ENCODE peak calls at places on chromosomes 16 and 17, in four cellular contexts. T is epithelial cell of esophagus, S is H9, V is tibial artery. Z is an unnamed sample.
A peak's percentile ranks its signal among the peaks of the same experiment; 100 is the strongest.

GRCh38 chr17:2102931-2103398 is 48.1 kb downstream of the HIC1 start:
- DNase-seq in V (peak; percentile 7), T (peak; percentile 81), S (no peak), Z (no peak)

GRCh38 chr16:15435216-15435864 is 952 bp downstream of the BMERB1 start:
- DNase-seq in V (peak; percentile 37), S (no peak), T (peak; percentile 24), Z (peak; percentile 57)

GRCh38 chr16:70480127-70481105 is 26.0 kb downstream of the FCSK start:
- DNase-seq in T (no peak), V (no peak), S (no peak), Z (peak; percentile 23)

GRCh38 chr16:28149016-28149888 is 62.5 kb downstream of the XPO6 start:
- DNase-seq in T (peak; percentile 63), S (no peak), V (no peak), Z (no peak)

GRCh38 chr16:5205394-5206040 is 107.9 kb upstream of the EEF2KMT start:
- DNase-seq in V (no peak), T (no peak), S (no peak), Z (no peak)

GRCh38 chr17:35588196-35588920 is 1.2 kb downstream of the AP2B1 start:
- DNase-seq in T (peak; percentile 98), V (no peak), S (no peak), Z (no peak)

GRCh38 chr17:72063262-72063661 is 57.6 kb upstream of the SOX9 start:
- DNase-seq in V (no peak), S (no peak), T (no peak), Z (no peak)

GRCh38 chr17:16922386-16923096 is 49.4 kb downstream of the TNFRSF13B start:
- DNase-seq in S (no peak), T (peak; percentile 43), V (no peak), Z (peak; percentile 32)

GRCh38 chr16:23359092-23359760 is 57.1 kb downstream of the SCNN1B start:
- DNase-seq in T (no peak), S (no peak), V (peak; percentile 32), Z (peak; percentile 13)

GRCh38 chr17:68290955-68291835 is at the start of the genes ARSG and SLC16A6:
- DNase-seq in T (peak; percentile 45), V (no peak), S (peak; percentile 81), Z (peak; percentile 95)

GRCh38 chr17:5580974-5581373 is 3.3 kb downstream of the NLRP1 start:
- DNase-seq in S (no peak), T (no peak), V (no peak), Z (no peak)

GRCh38 chr17:50425682-50426471 is at the start of gene ACSF2:
- DNase-seq in V (peak; percentile 85), S (peak; percentile 83), T (peak; percentile 66), Z (peak; percentile 92)

GRCh38 chr16:82133798-82134197 is 36.2 kb downstream of the MPHOSPH6 start:
- DNase-seq in T (no peak), S (no peak), V (no peak), Z (no peak)

GRCh38 chr17:34420254-34420766 is 57.3 kb upstream of the CCL1 start:
- DNase-seq in T (peak; percentile 61), V (no peak), S (peak; percentile 88), Z (peak; percentile 83)

GRCh38 chr16:53849585-53849984 is 145.6 kb downstream of the FTO start:
- DNase-seq in T (no peak), S (no peak), V (no peak), Z (no peak)

GRCh38 chr16:66521227-66521626 is 28.7 kb downstream of the TK2 start:
- DNase-seq in T (no peak), V (no peak), S (no peak), Z (no peak)

GRCh38 chr17:82957961-82958491 is 118.2 kb upstream of the ZNF750 start:
- DNase-seq in T (no peak), V (no peak), S (peak; percentile 43), Z (peak; percentile 67)

GRCh38 chr17:43949777-43950176 is 4.0 kb downstream of the PYY start:
- DNase-seq in S (no peak), V (no peak), T (no peak), Z (no peak)

Z was measured in H7.